ENCODE peak calls at places on chromosome 6, in ten cellular contexts. B is A549, M is dorsolateral prefrontal cortex, J is progenitor cell of endocrine pancreas, O is fibroblast of lung, N is HepG2, Q is WTC11, E is PC-9, P is neural crest cell, A is mammary epithelial cell. R is an unnamed sample.
A peak's percentile ranks its signal among the peaks of the same experiment; 100 is the strongest.

GRCh38 chr6:159093608-159094443 is 49.0 kb upstream of the TAGAP start:
- DNase-seq in B (no peak), M (no peak), J (no peak), O (no peak), N (no peak), Q (no peak), E (no peak), P (no peak), A (no peak), R (no peak)

GRCh38 chr6:80769101-80769500 is 662.6 kb downstream of the BCKDHB start:
- DNase-seq in B (no peak), M (no peak), J (no peak), O (peak; percentile 62), N (no peak), Q (no peak), E (no peak), P (no peak), A (no peak), R (no peak)

GRCh38 chr6:28353981-28354676 is 4.4 kb downstream of the ZKSCAN3 start:
- DNase-seq in B (no peak), M (peak; percentile 38), J (no peak), O (peak; percentile 86), N (no peak), Q (no peak), E (peak; percentile 65), P (no peak), A (peak; percentile 64), R (peak; percentile 56)

GRCh38 chr6:109440325-109441068 is at the start of the genes PPIL6 and SMPD2:
- DNase-seq in B (peak; percentile 57), M (peak; percentile 79), J (peak; percentile 86), O (peak; percentile 86), N (peak; percentile 77), Q (peak; percentile 88), E (peak; percentile 88), P (peak; percentile 72), A (peak; percentile 85), R (no peak)

GRCh38 chr6:17042422-17043147 is 59.3 kb upstream of the STMND1 start:
- DNase-seq in B (peak; percentile 8), M (peak; percentile 56), J (no peak), O (peak; percentile 70), N (peak; percentile 20), Q (peak; percentile 57), E (peak; percentile 64), P (no peak), A (peak; percentile 77), R (peak; percentile 23)

GRCh38 chr6:14814016-14814415 is 431.9 kb upstream of the JARID2 start:
- DNase-seq in B (no peak), M (no peak), J (no peak), O (no peak), N (no peak), Q (no peak), E (no peak), P (no peak), A (no peak), R (no peak)

GRCh38 chr6:104784884-104785283 is 74.8 kb downstream of the HACE1 start:
- DNase-seq in B (no peak), M (no peak), J (no peak), O (peak; percentile 11), N (no peak), Q (no peak), E (no peak), P (no peak), A (no peak), R (no peak)

GRCh38 chr6:42404494-42404893 is 47.2 kb downstream of the TRERF1 start:
- DNase-seq in B (peak; percentile 19), M (no peak), J (no peak), O (peak; percentile 76), N (no peak), Q (no peak), E (peak; percentile 78), P (no peak), A (peak; percentile 72), R (no peak)

GRCh38 chr6:144216668-144217218 is 66.4 kb downstream of the STX11 start:
- DNase-seq in B (peak; percentile 69), M (no peak), J (no peak), O (no peak), N (no peak), Q (peak; percentile 76), E (no peak), P (no peak), A (no peak), R (no peak)

GRCh38 chr6:160315310-160315709 is 32.9 kb upstream of the SLC22A3 start:
- DNase-seq in B (no peak), M (no peak), J (no peak), O (peak; percentile 6), N (no peak), Q (no peak), E (no peak), P (no peak), A (peak; percentile 26), R (no peak)

GRCh38 chr6:31834704-31835375 is 7.3 kb downstream of the HSPA1B start:
- DNase-seq in B (peak; percentile 51), M (peak; percentile 80), J (peak; percentile 60), O (no peak), N (peak; percentile 77), Q (peak; percentile 59), E (no peak), P (peak; percentile 80), A (no peak), R (no peak)

GRCh38 chr6:54503144-54503543 is 194.9 kb downstream of the TINAG start:
- DNase-seq in B (no peak), M (no peak), J (no peak), O (no peak), N (no peak), Q (no peak), E (no peak), P (no peak), A (no peak), R (no peak)

DNA sequence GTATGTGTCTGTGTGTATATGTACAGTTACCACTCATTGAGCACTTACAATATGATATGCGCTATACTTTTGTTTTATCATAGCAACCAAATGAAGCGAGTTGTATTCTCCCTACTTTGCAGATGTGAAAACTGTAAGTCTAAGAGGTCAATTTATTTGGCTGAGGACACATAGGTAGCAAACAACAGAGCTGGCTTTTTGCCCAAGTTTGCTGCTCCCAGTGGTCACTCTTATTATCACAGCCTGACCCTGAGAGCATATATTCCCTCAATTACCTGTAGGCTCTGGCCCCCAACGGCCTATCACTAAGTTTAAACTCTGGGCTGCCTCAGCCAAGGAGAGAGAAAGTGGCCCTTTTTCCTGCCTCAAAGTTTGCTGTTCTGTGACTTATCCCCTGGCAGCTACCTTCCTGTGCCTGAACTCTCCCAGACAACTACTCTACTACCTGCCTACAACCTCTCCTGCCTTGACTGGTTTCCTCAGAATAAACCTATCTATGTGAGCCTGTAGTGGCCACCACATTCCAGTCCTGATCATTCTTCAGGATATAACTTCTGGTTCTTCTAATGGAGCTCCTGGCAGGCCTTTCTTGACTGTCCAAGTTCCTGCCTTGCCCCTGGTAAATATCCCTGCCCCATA is 221.8 kb downstream of the FRK start:
- DNase-seq in B (peak; percentile 23), M (no peak), J (no peak), O (no peak), N (peak; percentile 50), Q (peak; percentile 55), E (peak; percentile 32), P (no peak), A (peak; percentile 29), R (no peak)
- TF ChIP-seq CTCF in B (peak; percentile 26), M (peak; percentile 21), J (peak; percentile 56), O (peak; percentile 48), N (peak; percentile 52), Q (peak; percentile 60), E (peak; percentile 81), P (peak; percentile 56), A (peak; percentile 64), R (peak; percentile 73)

GRCh38 chr6:142698751-142699150 is 246.2 kb downstream of the HIVEP2 start:
- DNase-seq in B (peak; percentile 5), M (no peak), J (no peak), O (no peak), N (no peak), Q (no peak), E (no peak), P (no peak), A (no peak), R (no peak)
- TF ChIP-seq CTCF in B (no peak), M (no peak), J (peak; percentile 29), O (peak; percentile 22), N (no peak), Q (no peak), E (peak; percentile 31), P (peak; percentile 28), A (peak; percentile 33), R (peak; percentile 47)

DNA sequence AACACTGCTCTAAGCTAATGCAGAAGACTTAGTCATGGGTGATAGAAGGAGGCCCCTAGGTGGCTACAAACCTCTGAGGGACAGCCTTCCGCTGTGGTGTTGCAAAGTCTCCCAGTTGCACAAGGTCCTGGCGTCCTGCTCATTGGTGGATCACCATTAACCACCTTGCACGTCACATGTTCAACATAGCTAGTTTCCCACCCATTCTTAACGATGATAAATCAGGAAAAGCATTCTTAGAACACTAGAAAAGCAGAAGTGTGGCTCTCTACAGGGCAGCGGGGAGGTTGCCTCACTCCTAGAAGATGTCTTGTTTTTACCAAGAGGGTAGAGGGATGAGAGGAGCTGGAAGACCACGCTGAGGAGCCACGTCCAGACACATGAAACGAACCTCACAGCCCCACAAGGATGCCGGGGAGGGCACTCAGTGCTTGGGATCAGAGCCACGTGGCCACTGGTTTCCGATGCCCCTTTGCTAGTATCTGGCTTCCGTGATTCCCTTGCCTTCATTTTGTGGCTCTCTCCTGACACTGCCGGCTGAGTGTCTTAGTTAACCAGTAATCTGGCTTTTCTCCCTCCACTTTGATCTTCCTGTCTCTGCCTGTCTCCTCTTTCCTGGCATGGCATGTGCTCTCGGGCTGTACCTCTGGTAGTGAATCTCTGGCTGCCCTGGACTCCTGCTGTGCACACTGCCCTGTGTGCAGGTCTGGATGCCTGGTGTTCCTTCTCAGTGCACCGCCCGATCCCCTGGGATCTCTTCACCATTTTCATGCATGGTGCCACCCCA is 91.4 kb upstream of the NEDD9 start:
- DNase-seq in B (no peak), M (no peak), J (no peak), O (no peak), N (peak; percentile 86), Q (no peak), E (no peak), P (no peak), A (no peak), R (no peak)
- TF ChIP-seq CTCF in B (no peak), M (no peak), J (no peak), O (no peak), N (peak; percentile 20), Q (no peak), E (no peak), P (no peak), A (no peak), R (no peak)

DNA sequence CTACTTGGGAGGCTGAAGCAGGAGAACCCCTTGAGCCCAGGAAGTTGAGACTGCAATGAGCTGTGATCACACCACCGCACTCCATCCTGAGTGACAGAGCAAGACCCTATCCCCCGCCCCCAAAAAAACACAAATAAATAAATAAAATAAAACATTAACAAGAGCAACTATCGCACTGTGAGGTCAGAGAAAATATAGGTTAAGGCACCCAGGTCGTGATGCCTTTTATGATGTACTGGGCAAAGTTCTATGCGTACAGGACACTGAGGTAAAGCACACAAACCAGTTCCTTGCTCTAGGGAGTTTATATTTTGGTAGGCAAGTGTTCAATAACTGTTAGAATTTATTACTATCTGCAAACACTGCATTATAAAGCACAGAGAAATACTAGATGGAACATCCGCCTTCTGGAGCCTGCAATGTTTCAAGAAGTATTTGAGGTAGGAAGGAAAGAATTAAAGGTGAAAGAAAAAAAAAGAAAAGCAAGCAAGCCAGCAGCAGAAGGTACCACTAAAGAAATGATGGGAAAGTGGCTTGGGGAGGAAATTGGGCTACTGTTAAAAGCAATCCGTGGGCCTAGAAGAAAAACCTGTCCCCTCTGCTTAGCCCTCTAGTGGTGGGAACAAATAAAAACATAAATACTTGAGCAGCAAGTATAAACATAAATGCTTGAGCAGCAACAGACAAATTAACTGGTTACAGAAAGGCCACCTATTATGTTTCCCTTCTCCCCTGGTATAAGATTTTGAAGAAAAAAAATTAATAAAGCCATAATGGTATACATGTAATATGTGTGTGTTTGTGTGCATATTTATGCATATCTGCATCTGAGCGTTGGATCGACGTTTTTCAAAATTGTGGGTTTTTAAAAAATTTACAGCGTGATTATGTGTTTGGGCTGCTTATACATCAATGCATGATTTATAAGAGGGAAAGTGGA is 128.0 kb downstream of the PHACTR1 start:
- DNase-seq in B (peak; percentile 21), M (no peak), J (no peak), O (peak; percentile 22), N (peak; percentile 20), Q (no peak), E (no peak), P (no peak), A (no peak), R (peak; percentile 2)
- TF ChIP-seq CTCF in B (peak; percentile 55), M (peak; percentile 47), J (peak; percentile 78), O (peak; percentile 41), N (peak; percentile 47), Q (peak; percentile 42), E (peak; percentile 89), P (peak; percentile 78), A (peak; percentile 42), R (peak; percentile 70)

R was measured in epithelial cell of proximal tubule.